ENCODE peak calls at places on chromosome 18, in seven cellular contexts. B is fibroblast of lung, F is HepG2, D is hepatocyte, G is HCT116, I is A673, W is neural progenitor cell. N is an unnamed sample.

GRCh38 chr18:59012815-59013677 is 126.6 kb upstream of the SEC11C start:
- DNase-seq in B (no peak), F (no peak), D (no peak), G (no peak), I (no peak), W (no peak), N (no peak)

GRCh38 chr18:31738460-31739407 is 21.9 kb downstream of the SLC25A52 start:
- DNase-seq in B (no peak), F (peak), D (peak), G (peak), I (no peak), W (no peak), N (no peak)

GRCh38 chr18:51337406-51337805 is 139.9 kb upstream of the MEX3C start:
- DNase-seq in B (peak), F (no peak), D (no peak), G (no peak), I (no peak), W (no peak), N (no peak)

GRCh38 chr18:11324956-11325873 is 175.8 kb upstream of the PIEZO2 start:
- DNase-seq in B (peak), F (peak), D (no peak), G (no peak), I (peak), W (no peak), N (no peak)

GRCh38 chr18:36247036-36247435 is 50.5 kb upstream of the FHOD3 start:
- DNase-seq in B (no peak), F (no peak), D (no peak), G (no peak), I (no peak), W (no peak), N (peak)

GRCh38 chr18:46040747-46041104 is 31.3 kb downstream of the PSTPIP2 start:
- DNase-seq in B (no peak), F (no peak), D (no peak), G (no peak), I (no peak), W (no peak), N (no peak)

GRCh38 chr18:2515908-2516625 is 55.2 kb downstream of the METTL4 start:
- DNase-seq in B (peak), F (peak), D (peak), G (peak), I (peak), W (no peak), N (peak)

GRCh38 chr18:44682181-44682870 is 1.6 kb downstream of the SETBP1 start:
- DNase-seq in B (no peak), F (no peak), D (peak), G (no peak), I (no peak), W (peak), N (no peak)

GRCh38 chr18:60347526-60348045 is 25.0 kb downstream of the MC4R start:
- DNase-seq in B (peak), F (no peak), D (no peak), G (no peak), I (no peak), W (no peak), N (no peak)

GRCh38 chr18:32576296-32576916 is 105.7 kb upstream of the GAREM1 start:
- DNase-seq in B (peak), F (peak), D (peak), G (no peak), I (peak), W (peak), N (no peak)

GRCh38 chr18:74899554-74899953 is 301.9 kb downstream of the ZNF407 start:
- DNase-seq in B (no peak), F (no peak), D (peak), G (no peak), I (peak), W (no peak), N (no peak)

DNA sequence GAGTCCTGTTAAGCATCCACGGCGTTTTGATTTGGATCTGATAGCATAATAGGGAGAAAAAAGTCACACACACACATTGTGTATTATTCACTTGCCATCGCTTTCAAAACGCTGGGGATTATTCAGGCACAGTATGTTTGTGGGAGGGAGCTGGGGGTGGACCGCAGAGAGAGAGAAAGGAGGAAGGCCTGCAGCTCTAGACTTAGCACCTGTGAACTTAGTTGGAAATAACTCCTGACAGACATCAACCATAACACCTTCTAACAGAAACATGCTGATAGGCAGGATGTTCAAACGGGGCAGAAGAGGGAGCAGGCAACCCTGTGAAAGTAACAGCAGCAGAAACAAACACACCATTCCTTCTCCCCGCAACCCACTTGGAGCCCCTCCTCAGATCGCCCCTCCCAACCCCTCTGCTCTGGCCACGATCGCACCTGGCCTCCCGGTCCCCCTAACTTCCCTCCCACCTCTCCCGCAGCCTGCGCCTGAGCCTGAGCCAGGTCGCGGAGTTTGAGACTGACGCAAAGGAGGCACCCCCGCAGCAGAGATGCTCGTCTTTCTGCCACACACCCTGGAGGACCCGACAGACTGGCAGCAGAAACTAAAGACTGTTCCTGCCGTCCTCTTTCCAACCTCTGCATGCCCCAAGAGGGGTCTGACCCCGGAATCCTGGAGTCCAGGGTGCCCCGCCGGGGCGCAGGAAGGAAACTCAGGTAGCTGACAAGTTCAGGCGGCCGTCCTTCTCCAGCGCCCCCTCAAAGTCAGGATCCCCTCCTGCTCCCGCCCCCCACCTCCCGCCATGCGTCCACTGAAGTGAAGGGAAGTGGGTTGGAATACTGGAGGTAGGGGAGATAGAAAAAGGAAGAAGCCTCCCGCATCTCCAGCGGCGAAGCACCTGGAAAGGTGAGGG is 738 bp downstream of the CHST9 start:
- DNase-seq in B (no peak), F (no peak), D (peak), G (no peak), I (no peak), W (peak), N (no peak)
- TF ChIP-seq EZH2 in B (no peak), F (no peak), D (no peak), G (no peak), I (no peak), W (peak), N (no peak)

GRCh38 chr18:9827211-9827855 is 58.4 kb upstream of the TXNDC2 start:
- DNase-seq in B (no peak), F (no peak), D (no peak), G (no peak), I (no peak), W (no peak), N (no peak)
- H3K4me3 ChIP-seq in B (no peak), F (no peak), D (no peak), G (peak), I (no peak), W (no peak), N (peak)

DNA sequence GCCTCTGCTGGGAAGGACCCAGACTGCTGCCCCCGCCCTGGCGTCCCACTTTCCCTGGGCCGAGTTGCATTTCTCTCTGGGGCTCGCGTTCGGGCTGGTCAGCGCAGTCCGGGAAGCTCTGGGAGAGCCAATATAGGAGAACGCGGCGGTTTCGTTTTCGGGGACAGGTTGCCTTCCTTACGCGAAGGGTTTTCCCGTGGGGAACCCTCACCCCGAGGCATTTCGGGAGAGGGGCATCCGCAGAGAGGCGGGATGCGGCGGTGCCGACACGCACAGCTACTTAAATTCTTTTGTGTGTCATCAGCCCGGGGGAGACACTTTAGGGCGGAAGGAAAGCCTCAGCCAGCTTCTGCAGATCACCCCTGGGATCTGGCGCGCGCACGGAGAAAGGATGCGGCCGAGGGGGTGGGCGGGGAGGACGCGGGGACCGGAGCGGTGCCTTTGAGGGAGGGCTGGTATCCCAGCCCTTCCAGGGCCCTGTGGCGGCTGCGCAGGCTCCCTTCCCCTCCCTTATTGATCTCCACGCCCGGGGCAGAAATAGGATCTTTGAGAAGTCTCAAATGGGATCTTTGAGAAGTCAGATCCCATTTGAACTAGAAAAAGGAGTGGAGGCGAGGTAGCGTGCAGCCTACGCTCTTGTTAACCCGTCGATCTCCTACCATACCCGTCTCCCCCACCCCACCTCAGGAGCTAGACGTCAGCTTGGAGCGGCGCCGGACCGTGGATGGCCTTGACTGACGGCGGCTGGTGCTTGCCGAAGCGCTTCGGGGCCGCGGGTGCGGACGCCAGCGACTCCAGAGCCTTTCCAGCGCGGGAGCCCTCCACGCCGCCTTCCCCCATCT is 1.3 kb downstream of the GATA6 start:
- DNase-seq in B (peak), F (peak), D (peak), G (no peak), I (peak), W (peak), N (peak)
- TF ChIP-seq EZH2 in B (no peak), F (no peak), D (no peak), G (no peak), I (no peak), W (peak), N (no peak)

DNA sequence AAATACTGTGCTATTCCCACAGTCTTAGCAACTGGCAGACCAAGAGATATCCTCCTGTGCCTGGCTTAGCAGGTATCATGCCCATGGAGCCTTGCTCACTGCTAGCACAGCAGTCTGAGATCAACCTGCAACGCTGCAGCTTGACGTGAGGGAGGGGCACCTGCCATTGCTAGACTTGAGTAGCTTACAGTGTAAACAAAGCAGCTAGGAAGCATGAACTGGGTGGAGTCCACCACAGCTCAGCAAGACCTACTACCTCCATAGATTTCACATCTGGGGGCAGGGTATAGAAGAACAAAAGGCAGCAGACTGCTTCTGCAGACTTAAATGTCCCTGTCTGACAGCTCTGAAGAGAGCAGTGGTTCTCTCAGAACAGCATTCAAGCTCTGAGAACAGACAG is 74.8 kb downstream of the AKAIN1 start:
- DNase-seq in B (no peak), F (no peak), D (peak), G (no peak), I (no peak), W (no peak), N (no peak)
- H3K4me3 ChIP-seq in B (no peak), F (no peak), D (no peak), G (no peak), I (no peak), W (no peak), N (no peak)

DNA sequence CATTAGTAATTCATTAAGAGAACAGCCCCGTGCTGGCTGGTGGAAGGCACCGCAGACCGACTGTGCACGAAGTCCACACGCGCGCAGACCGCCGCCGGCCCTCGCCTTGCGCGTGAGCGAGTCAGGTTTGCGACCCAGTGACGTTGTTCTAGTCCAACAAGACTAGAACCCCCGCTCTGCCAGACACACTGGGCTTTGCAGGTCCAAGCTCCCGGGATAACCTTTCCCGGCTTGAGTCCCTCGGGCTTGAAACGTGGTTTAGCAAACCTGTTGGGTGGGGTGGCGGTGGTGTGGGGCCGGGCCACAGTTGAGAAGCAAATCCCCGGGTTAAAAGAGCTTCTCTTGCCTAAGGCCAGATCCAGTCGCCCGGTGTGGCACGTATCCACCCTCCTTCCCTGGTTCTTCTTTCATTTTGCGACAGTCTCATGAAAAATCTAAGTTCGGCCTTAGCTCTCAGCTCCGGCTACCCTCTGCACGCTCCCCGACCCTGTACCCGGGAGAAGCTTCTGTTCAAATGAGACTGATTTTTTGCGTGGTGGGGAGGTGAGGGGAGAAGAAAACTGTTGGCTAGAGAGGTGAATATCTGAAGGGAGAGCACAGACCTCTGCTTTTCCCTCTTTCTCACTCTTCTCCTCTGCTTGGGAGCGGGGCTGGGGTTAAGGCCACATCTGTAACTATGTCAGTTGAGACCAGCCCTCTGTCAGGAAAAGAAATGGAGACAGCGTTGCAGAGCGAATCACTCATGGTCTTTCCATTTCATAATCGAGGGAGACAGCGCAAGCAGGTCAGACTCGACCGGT is 11.1 kb upstream of the SKOR2 start:
- DNase-seq in B (no peak), F (no peak), D (no peak), G (no peak), I (no peak), W (peak), N (no peak)
- TF ChIP-seq EZH2 in B (no peak), F (no peak), D (peak), G (no peak), I (peak), W (peak), N (no peak)

GRCh38 chr18:72542993-72543361 is 1.2 kb downstream of the CBLN2 start:
- DNase-seq in B (no peak), F (no peak), D (peak), G (no peak), I (peak), W (peak), N (no peak)
- H3K4me3 ChIP-seq in B (no peak), F (no peak), D (no peak), G (no peak), I (peak), W (peak), N (no peak)

GRCh38 chr18:47247036-47247832 is 4.2 kb downstream of the SKOR2 start:
- DNase-seq in B (no peak), F (no peak), D (peak), G (no peak), I (no peak), W (peak), N (no peak)
- TF ChIP-seq EZH2 in B (peak), F (no peak), D (peak), G (no peak), I (peak), W (peak), N (no peak)

GRCh38 chr18:54303408-54303807 is 34.1 kb downstream of the POLI start:
- DNase-seq in B (no peak), F (no peak), D (no peak), G (no peak), I (no peak), W (no peak), N (no peak)
- H3K4me3 ChIP-seq in B (no peak), F (no peak), D (no peak), G (no peak), I (no peak), W (no peak), N (no peak)

DNA sequence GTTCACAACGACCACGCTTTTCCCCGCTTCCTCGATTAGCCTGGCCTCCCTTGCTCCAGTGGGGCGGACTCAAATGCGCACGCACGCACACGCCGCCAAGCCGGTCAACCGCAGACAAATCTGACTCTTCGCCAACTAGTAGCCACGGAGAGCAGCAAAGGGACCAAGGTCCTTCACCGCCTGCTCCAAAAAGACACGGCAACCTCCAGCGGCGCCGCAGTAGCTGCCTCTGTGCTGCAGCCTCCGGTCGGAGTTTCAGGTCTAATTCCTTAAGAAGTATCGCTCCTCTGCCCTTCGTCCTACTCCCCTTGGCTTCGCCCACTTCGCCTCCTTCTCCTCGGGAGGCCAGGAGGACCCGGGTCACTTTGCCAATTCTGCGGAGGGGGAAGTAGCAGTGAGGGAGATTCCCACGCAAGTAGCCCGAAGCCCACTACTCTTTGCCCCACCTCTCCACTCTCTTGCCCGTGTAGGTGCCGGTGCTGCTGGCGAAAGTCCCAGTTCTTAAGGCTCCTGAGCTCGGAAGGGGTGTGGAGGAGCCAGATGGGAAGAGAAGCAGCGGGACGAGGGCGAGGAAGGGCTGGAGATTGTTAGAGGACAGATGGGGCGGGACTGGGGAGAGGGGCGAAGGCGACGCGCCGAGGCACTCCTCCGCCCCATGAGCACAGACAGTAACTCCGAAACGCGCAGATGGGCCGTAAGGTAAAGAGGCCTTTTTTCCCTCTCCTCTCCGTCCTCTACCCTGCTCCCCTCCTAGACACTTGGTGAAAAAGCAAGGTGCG is 615 bp downstream of the AKAIN1 start:
- DNase-seq in B (no peak), F (no peak), D (peak), G (no peak), I (no peak), W (peak), N (no peak)
- TF ChIP-seq EZH2 in B (no peak), F (no peak), D (peak), G (no peak), I (no peak), W (peak), N (no peak)

GRCh38 chr18:34397286-34397896 is 172.7 kb upstream of the NOL4 start:
- DNase-seq in B (no peak), F (peak), D (peak), G (no peak), I (no peak), W (no peak), N (no peak)
- H3K4me3 ChIP-seq in B (no peak), F (no peak), D (no peak), G (no peak), I (no peak), W (no peak), N (no peak)